ENCODE peak calls at places on chromosomes 2 and 18, in nine cellular contexts. W is PC-9, M is H9, V is dorsolateral prefrontal cortex, Q is HFFc6, B is AG10803, Y is neural progenitor cell, K is lower lobe of right lung, N is breast epithelium. T is an unnamed sample.

GRCh38 chr2:67733517-67733916 is 329.3 kb downstream of the C1D start:
- DNase-seq in W (peak; percentile 28), M (peak; percentile 69), V (no peak), Q (no peak), B (no peak), Y (peak; percentile 58), K (peak; percentile 48), N (no peak), T (no peak)

GRCh38 chr18:54316071-54316820 is 41.4 kb downstream of the STARD6 start:
- DNase-seq in W (peak; percentile 68), M (no peak), V (no peak), Q (no peak), B (peak; percentile 7), Y (no peak), K (no peak), N (no peak), T (no peak)

GRCh38 chr2:76491503-76491902 is 780.8 kb upstream of the GCFC2 start:
- DNase-seq in W (no peak), M (no peak), V (no peak), Q (no peak), B (no peak), Y (no peak), K (no peak), N (no peak), T (no peak)

GRCh38 chr18:54261894-54262293 is 7.4 kb upstream of the POLI start:
- DNase-seq in W (no peak), M (no peak), V (no peak), Q (no peak), B (no peak), Y (no peak), K (peak; percentile 76), N (no peak), T (no peak)

GRCh38 chr2:30293303-30293912 is 62.1 kb downstream of the LBH start:
- DNase-seq in W (peak; percentile 90), M (no peak), V (no peak), Q (peak; percentile 70), B (peak; percentile 99), Y (no peak), K (no peak), N (no peak), T (no peak)

GRCh38 chr2:149586898-149587219 is 716 bp downstream of the MMADHC start:
- DNase-seq in W (no peak), M (no peak), V (no peak), Q (no peak), B (no peak), Y (no peak), K (no peak), N (no peak), T (no peak)

GRCh38 chr2:55087930-55088329 is 37.7 kb upstream of the RTN4 start:
- DNase-seq in W (no peak), M (no peak), V (no peak), Q (no peak), B (no peak), Y (no peak), K (no peak), N (no peak), T (no peak)

GRCh38 chr18:10242922-10243680 is 211.3 kb upstream of the APCDD1 start:
- DNase-seq in W (no peak), M (peak; percentile 37), V (no peak), Q (no peak), B (no peak), Y (peak; percentile 30), K (no peak), N (peak; percentile 55), T (no peak)

GRCh38 chr2:27566628-27567027 is 16.2 kb upstream of the ZNF512 start:
- DNase-seq in W (no peak), M (no peak), V (no peak), Q (peak; percentile 83), B (peak; percentile 49), Y (no peak), K (no peak), N (no peak), T (no peak)

GRCh38 chr2:142722086-142722485 is 155.4 kb upstream of the KYNU start:
- DNase-seq in W (no peak), M (no peak), V (no peak), Q (no peak), B (no peak), Y (no peak), K (no peak), N (no peak), T (no peak)

GRCh38 chr2:187169108-187169713 is 278.8 kb downstream of the CALCRL start:
- DNase-seq in W (no peak), M (no peak), V (no peak), Q (no peak), B (no peak), Y (no peak), K (no peak), N (no peak), T (no peak)

GRCh38 chr18:49050462-49050861 is 99.7 kb upstream of the SMAD7 start:
- DNase-seq in W (no peak), M (no peak), V (no peak), Q (no peak), B (no peak), Y (no peak), K (no peak), N (no peak), T (no peak)

GRCh38 chr18:49046125-49046524 is 95.4 kb upstream of the SMAD7 start:
- DNase-seq in W (no peak), M (no peak), V (no peak), Q (no peak), B (no peak), Y (no peak), K (no peak), N (no peak), T (no peak)

GRCh38 chr18:49045585-49045984 is 94.8 kb upstream of the SMAD7 start:
- DNase-seq in W (no peak), M (no peak), V (no peak), Q (no peak), B (no peak), Y (no peak), K (no peak), N (no peak), T (no peak)

GRCh38 chr18:49047540-49047939 is 96.8 kb upstream of the SMAD7 start:
- DNase-seq in W (no peak), M (no peak), V (no peak), Q (no peak), B (no peak), Y (no peak), K (no peak), N (no peak), T (no peak)

DNA sequence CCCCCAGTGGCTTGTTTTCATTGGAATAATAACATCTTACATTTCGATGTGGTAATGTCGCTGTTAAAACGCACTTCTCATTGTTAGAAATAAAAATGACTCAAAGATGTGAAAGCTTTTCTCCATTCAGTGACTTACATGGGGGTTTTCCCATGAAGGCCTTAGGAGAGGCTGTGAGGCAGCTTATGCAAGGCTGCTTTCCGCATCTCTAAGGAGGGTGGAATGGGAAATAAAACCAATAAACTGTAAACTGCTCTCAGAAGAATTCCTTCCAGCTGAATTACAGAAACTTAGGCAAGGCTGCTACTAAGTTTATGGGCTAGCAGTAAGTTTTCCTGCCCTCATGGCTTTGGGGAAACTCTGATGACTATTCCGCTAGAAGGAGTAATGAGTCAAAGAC is 97.6 kb upstream of the SMAD7 start:
- DNase-seq in W (no peak), M (no peak), V (no peak), Q (peak; percentile 88), B (peak; percentile 96), Y (no peak), K (no peak), N (no peak), T (no peak)
- TF ChIP-seq CTCF in W (no peak), M (no peak), V (no peak), Q (no peak), B (peak; percentile 43), Y (no peak), K (no peak), N (no peak), T (no peak)

GRCh38 chr2:241597561-241597960 is 39.0 kb downstream of the BOK start:
- DNase-seq in W (no peak), M (no peak), V (no peak), Q (no peak), B (no peak), Y (no peak), K (no peak), N (no peak), T (no peak)

GRCh38 chr2:241595600-241596140 is 37.1 kb downstream of the BOK start:
- DNase-seq in W (no peak), M (peak; percentile 79), V (no peak), Q (no peak), B (no peak), Y (peak; percentile 65), K (no peak), N (no peak), T (no peak)

GRCh38 chr2:241601841-241602240 is 35.1 kb downstream of the THAP4 start:
- DNase-seq in W (no peak), M (no peak), V (no peak), Q (no peak), B (no peak), Y (no peak), K (no peak), N (no peak), T (no peak)

GRCh38 chr2:241598061-241598460 is 38.9 kb downstream of the THAP4 start:
- DNase-seq in W (no peak), M (no peak), V (no peak), Q (no peak), B (no peak), Y (no peak), K (no peak), N (no peak), T (no peak)

GRCh38 chr2:241598487-241598886 is 38.5 kb downstream of the THAP4 start:
- DNase-seq in W (peak; percentile 48), M (no peak), V (no peak), Q (no peak), B (no peak), Y (peak; percentile 24), K (no peak), N (no peak), T (no peak)
- TF ChIP-seq CTCF in W (peak; percentile 61), M (peak; percentile 43), V (peak; percentile 27), Q (peak; percentile 32), B (no peak), Y (peak; percentile 36), K (peak; percentile 28), N (no peak), T (no peak)

DNA sequence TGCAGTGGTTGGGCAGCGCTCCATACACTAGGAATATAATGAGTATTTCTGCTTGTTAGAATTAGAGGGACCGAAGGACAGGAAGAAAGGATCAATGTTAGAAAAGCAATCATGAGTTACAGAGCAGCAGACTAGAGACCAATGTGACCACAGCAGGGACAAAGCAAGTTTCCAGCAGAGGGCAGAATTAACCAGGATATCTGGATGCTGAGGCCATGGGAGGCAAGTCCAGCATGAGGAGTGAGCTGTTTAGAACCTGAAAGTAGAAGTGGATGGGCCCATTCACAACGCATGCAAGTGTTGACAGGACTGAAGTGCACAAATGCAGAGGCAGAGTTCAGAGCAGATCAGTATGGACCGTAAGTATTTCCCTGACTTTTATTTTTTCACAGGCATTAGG is 910.4 kb upstream of the GYPC start:
- DNase-seq in W (peak; percentile 47), M (peak; percentile 79), V (no peak), Q (peak; percentile 0), B (no peak), Y (peak; percentile 83), K (no peak), N (no peak), T (no peak)
- TF ChIP-seq CTCF in W (peak; percentile 57), M (peak; percentile 80), V (peak; percentile 55), Q (no peak), B (no peak), Y (peak; percentile 70), K (peak; percentile 39), N (no peak), T (no peak)

DNA sequence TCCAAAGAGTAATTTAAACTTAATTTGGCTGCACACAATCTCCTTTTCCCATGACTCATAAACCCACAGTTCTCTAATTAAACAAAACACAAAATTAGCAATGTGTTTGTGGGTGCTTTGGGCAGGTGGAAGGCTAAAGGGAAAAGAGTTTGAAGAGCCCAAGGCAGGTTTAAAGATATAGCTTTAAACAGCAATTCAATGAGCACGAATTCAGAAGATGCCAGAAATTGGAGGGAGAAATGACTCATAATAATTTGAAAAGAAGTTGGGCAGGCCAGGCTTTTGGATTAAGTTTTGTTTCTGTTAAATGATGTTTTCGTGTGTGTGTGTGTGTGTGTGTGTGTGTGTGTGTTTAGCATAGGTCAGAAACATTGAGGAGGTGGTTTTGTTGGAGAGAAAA is 594.8 kb upstream of the ZEB2 start:
- DNase-seq in W (no peak), M (no peak), V (no peak), Q (no peak), B (peak; percentile 43), Y (no peak), K (no peak), N (no peak), T (no peak)
- TF ChIP-seq CTCF in W (no peak), M (no peak), V (no peak), Q (no peak), B (no peak), Y (no peak), K (no peak), N (no peak), T (no peak)

T was measured in omental fat pad.